ENCODE peak calls at places on chromosomes 12 and 14, in nine cellular contexts. M is breast epithelium, D is transverse colon, X is IMR-90, A is uterus, L is heart left ventricle, R is ovary, S is gastrocnemius medialis, U is body of pancreas. N is an unnamed sample.

GRCh38 chr14:69818760-69819191 is 21.7 kb upstream of the SLC10A1 start:
- DNase-seq in M (no peak), D (peak), X (peak), A (peak), L (no peak), R (peak), S (peak), U (peak), N (no peak)

GRCh38 chr12:49888461-49889151 is 15.1 kb downstream of the FAIM2 start:
- DNase-seq in M (no peak), D (peak), X (no peak), A (no peak), L (peak), R (no peak), S (no peak), U (no peak), N (peak)

GRCh38 chr12:110093631-110094311 is 30.4 kb upstream of the IFT81 start:
- DNase-seq in M (no peak), D (no peak), X (no peak), A (no peak), L (no peak), R (no peak), S (no peak), U (no peak), N (no peak)

GRCh38 chr12:6284273-6284672 is 26.2 kb upstream of the PLEKHG6 start:
- DNase-seq in M (no peak), D (no peak), X (no peak), A (no peak), L (no peak), R (no peak), S (no peak), U (no peak), N (no peak)

GRCh38 chr14:81313200-81313599 is 86.9 kb downstream of the STON2 start:
- DNase-seq in M (no peak), D (no peak), X (no peak), A (no peak), L (no peak), R (no peak), S (no peak), U (no peak), N (no peak)

GRCh38 chr14:53808042-53808441 is 148.6 kb downstream of the BMP4 start:
- DNase-seq in M (no peak), D (no peak), X (no peak), A (no peak), L (no peak), R (no peak), S (no peak), U (no peak), N (no peak)

GRCh38 chr12:93857279-93857894 is 180.2 kb downstream of the CRADD start:
- DNase-seq in M (no peak), D (no peak), X (peak), A (peak), L (no peak), R (no peak), S (no peak), U (no peak), N (no peak)

GRCh38 chr14:67514650-67515385 is 18.3 kb upstream of the PLEKHH1 start:
- DNase-seq in M (no peak), D (peak), X (peak), A (peak), L (peak), R (peak), S (no peak), U (peak), N (peak)

GRCh38 chr14:31221266-31221665 is 13.7 kb upstream of the HECTD1 start:
- DNase-seq in M (no peak), D (no peak), X (no peak), A (no peak), L (no peak), R (no peak), S (no peak), U (no peak), N (no peak)

GRCh38 chr12:85642810-85643209 is 193.4 kb downstream of the RASSF9 start:
- DNase-seq in M (no peak), D (no peak), X (peak), A (no peak), L (no peak), R (no peak), S (no peak), U (no peak), N (no peak)

GRCh38 chr14:55688566-55688965 is 108.6 kb downstream of the KTN1 start:
- DNase-seq in M (no peak), D (no peak), X (no peak), A (no peak), L (no peak), R (no peak), S (no peak), U (no peak), N (no peak)

GRCh38 chr12:16112626-16113560 is 164.6 kb downstream of the SLC15A5 start:
- DNase-seq in M (no peak), D (no peak), X (no peak), A (no peak), L (no peak), R (no peak), S (no peak), U (no peak), N (no peak)

GRCh38 chr12:85179680-85180300 is 100.2 kb upstream of the ALX1 start:
- DNase-seq in M (no peak), D (no peak), X (peak), A (no peak), L (no peak), R (no peak), S (no peak), U (no peak), N (no peak)

GRCh38 chr12:93137656-93138612 is 208.8 kb upstream of the EEA1 start:
- DNase-seq in M (no peak), D (no peak), X (peak), A (no peak), L (no peak), R (no peak), S (no peak), U (no peak), N (no peak)

GRCh38 chr12:11702959-11703358 is 53.5 kb downstream of the ETV6 start:
- DNase-seq in M (no peak), D (no peak), X (no peak), A (no peak), L (no peak), R (no peak), S (no peak), U (no peak), N (no peak)

GRCh38 chr14:22112004-22112403 is 438.4 kb upstream of the OR4E1 start:
- DNase-seq in M (no peak), D (no peak), X (no peak), A (no peak), L (no peak), R (no peak), S (no peak), U (no peak), N (no peak)

GRCh38 chr12:52437508-52437907 is 3.3 kb upstream of the KRT75 start:
- DNase-seq in M (no peak), D (no peak), X (no peak), A (no peak), L (no peak), R (no peak), S (no peak), U (no peak), N (no peak)

GRCh38 chr12:95218164-95218851 is 701 bp downstream of the VEZT start:
- DNase-seq in M (no peak), D (peak), X (peak), A (peak), L (no peak), R (no peak), S (peak), U (no peak), N (no peak)

GRCh38 chr12:104649217-104649834 is 192.6 kb downstream of the CHST11 start:
- DNase-seq in M (no peak), D (no peak), X (no peak), A (no peak), L (no peak), R (no peak), S (no peak), U (no peak), N (no peak)

GRCh38 chr14:90400904-90401561 is 4.2 kb downstream of the CALM1 start:
- DNase-seq in M (no peak), D (no peak), X (no peak), A (no peak), L (no peak), R (no peak), S (no peak), U (no peak), N (no peak)

GRCh38 chr14:50099335-50099734 is 17.0 kb downstream of the VCPKMT start:
- DNase-seq in M (no peak), D (peak), X (no peak), A (no peak), L (no peak), R (no peak), S (no peak), U (no peak), N (no peak)

GRCh38 chr12:81296556-81297305 is 218.9 kb downstream of the ACSS3 start:
- DNase-seq in M (no peak), D (no peak), X (peak), A (no peak), L (no peak), R (no peak), S (no peak), U (no peak), N (no peak)

GRCh38 chr12:28973491-28973890 is 175.6 kb upstream of the FAR2 start:
- DNase-seq in M (no peak), D (no peak), X (peak), A (no peak), L (no peak), R (no peak), S (no peak), U (no peak), N (no peak)

GRCh38 chr14:64636208-64636979 is 67.8 kb upstream of the PLEKHG3 start:
- DNase-seq in M (peak), D (peak), X (peak), A (peak), L (peak), R (peak), S (peak), U (peak), N (peak)

GRCh38 chr12:132458441-132459225 is 31.3 kb upstream of the FBRSL1 start:
- DNase-seq in M (no peak), D (no peak), X (no peak), A (no peak), L (no peak), R (no peak), S (no peak), U (no peak), N (no peak)

GRCh38 chr14:102419276-102419675 is 56.5 kb downstream of the TECPR2 start:
- DNase-seq in M (no peak), D (no peak), X (no peak), A (no peak), L (no peak), R (no peak), S (no peak), U (no peak), N (peak)

GRCh38 chr14:54597795-54598443 is 31.0 kb downstream of the SAMD4A start:
- DNase-seq in M (no peak), D (no peak), X (peak), A (no peak), L (no peak), R (no peak), S (no peak), U (no peak), N (no peak)

GRCh38 chr14:24267516-24267915 is 3.9 kb downstream of the RABGGTA start:
- DNase-seq in M (no peak), D (no peak), X (no peak), A (no peak), L (no peak), R (no peak), S (no peak), U (no peak), N (no peak)
- TF ChIP-seq POLR2A in M (no peak), D (no peak), X (no peak), A (no peak), L (no peak), R (no peak), S (no peak), U (no peak), N (no peak)

DNA sequence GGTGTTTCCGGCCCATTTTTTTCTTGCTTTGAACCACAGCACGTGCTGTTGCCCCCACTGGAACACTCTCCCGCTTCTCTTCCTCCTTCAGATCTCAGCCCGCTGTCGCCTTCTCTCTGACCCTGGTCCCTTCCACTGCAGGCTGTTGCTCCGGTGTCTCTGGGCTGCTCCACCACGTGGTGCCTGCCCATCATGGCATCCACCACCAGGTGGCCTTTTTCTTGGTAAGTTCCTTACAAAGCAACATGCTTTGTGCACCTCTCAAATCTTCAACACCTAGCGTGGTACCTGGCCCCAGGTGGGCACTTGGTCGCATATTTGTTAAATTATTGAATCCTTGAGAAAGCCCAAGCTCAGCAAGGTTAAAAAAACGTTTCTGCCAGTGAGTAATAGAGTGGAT is 19.1 kb downstream of the TUNAR start:
- DNase-seq in M (no peak), D (no peak), X (no peak), A (no peak), L (no peak), R (no peak), S (no peak), U (peak), N (no peak)
- TF ChIP-seq CTCF in M (no peak), D (peak), X (peak), A (no peak), L (no peak), R (no peak), S (no peak), U (peak), N (no peak)

DNA sequence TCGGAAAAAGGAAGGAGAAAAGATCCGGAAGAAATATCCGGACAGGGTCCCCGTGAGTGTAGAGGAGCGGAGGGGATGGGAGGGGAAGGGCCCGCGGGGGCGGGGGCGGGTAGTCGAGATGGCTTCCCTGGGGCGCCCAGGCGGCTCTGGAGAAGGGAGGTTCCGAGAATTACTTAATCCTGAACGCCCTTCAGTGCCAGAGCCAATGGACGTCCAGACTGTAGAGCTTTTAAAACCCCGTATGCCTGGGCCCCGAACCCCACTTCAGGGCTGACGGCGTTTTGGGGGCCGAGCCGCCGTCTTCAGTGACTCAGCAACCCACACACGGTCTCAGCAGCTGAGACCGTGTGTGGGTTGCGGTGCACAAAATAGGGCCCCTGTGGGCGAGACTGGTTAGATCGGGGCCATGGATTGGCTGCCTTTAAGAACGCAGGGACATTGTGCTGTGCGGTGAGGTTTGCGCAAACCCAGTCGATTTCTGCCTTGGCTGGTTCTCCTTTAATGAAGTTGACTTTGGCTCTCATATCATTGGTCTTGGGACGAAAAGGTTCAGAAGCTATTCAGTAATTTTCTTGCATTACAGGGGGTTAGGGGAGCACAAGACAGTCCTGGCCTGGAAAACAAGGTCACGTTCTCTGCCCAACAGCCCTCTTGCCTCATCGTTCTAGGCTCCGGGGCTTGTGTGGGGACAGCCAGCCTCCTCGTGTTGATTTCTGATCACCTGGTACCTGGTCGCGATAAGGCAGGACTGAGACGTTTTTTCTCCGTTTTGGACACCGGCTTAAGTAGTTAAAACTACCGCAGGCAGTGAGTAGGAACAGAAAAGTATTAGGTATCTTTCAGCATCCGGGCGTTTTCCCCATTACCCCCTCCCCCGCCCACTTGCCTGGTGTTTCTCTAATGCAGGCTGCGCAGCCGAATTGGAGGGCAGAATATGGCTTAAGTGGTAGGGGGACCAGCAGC is 772 bp downstream of the GABARAPL1 start:
- DNase-seq in M (peak), D (peak), X (peak), A (peak), L (peak), R (peak), S (peak), U (peak), N (peak)
- TF ChIP-seq POLR2A in M (peak), D (peak), X (peak), A (peak), L (peak), R (peak), S (peak), U (peak), N (peak)

GRCh38 chr12:107241421-107241820 is 148.1 kb upstream of the CRY1 start:
- DNase-seq in M (no peak), D (no peak), X (no peak), A (no peak), L (no peak), R (no peak), S (no peak), U (peak), N (no peak)

GRCh38 chr12:107242189-107242588 is 148.8 kb upstream of the CRY1 start:
- DNase-seq in M (no peak), D (no peak), X (peak), A (no peak), L (no peak), R (no peak), S (no peak), U (no peak), N (no peak)

GRCh38 chr12:107247650-107248049 is 154.3 kb upstream of the CRY1 start:
- DNase-seq in M (no peak), D (no peak), X (no peak), A (no peak), L (no peak), R (no peak), S (no peak), U (no peak), N (no peak)

GRCh38 chr12:107243316-107243715 is 150.0 kb upstream of the CRY1 start:
- DNase-seq in M (no peak), D (no peak), X (no peak), A (no peak), L (no peak), R (no peak), S (no peak), U (peak), N (no peak)

GRCh38 chr12:107244584-107244983 is 151.2 kb upstream of the CRY1 start:
- DNase-seq in M (no peak), D (no peak), X (no peak), A (no peak), L (no peak), R (no peak), S (no peak), U (no peak), N (no peak)
- TF ChIP-seq CTCF in M (no peak), D (no peak), X (no peak), A (no peak), L (no peak), R (no peak), S (no peak), U (no peak), N (no peak)

GRCh38 chr12:90290980-90291975 is 582.6 kb upstream of the ATP2B1 start:
- DNase-seq in M (no peak), D (no peak), X (no peak), A (no peak), L (no peak), R (peak), S (no peak), U (no peak), N (no peak)
- TF ChIP-seq POLR2A in M (no peak), D (no peak), X (no peak), A (no peak), L (no peak), R (no peak), S (no peak), U (no peak), N (no peak)

N was measured in sigmoid colon.